ENCODE peak calls at places on chromosome 15, in four cellular contexts. J is K562, W is HepG2, B is WTC11. N is an unnamed sample.

GRCh38 chr15:73212424-73212823 is 156.3 kb downstream of the HCN4 start:
- DNase-seq in J (no peak), W (no peak), B (no peak), N (no peak)

GRCh38 chr15:77753238-77753873 is 120.6 kb upstream of the LINGO1 start:
- DNase-seq in J (peak; percentile 57), W (peak; percentile 4), B (peak; percentile 80), N (no peak)

GRCh38 chr15:56082263-56082761 is 88.9 kb upstream of the NEDD4 start:
- DNase-seq in J (no peak), W (no peak), B (no peak), N (no peak)

GRCh38 chr15:92244703-92245102 is 149.0 kb upstream of the ST8SIA2 start:
- DNase-seq in J (peak; percentile 11), W (no peak), B (no peak), N (no peak)

GRCh38 chr15:90465140-90465929 is 64.4 kb upstream of the CRTC3 start:
- DNase-seq in J (no peak), W (no peak), B (no peak), N (no peak)

GRCh38 chr15:68672781-68673205 is 94.0 kb downstream of the CORO2B start:
- DNase-seq in J (no peak), W (no peak), B (peak; percentile 49), N (no peak)

GRCh38 chr15:67107014-67107812 is 41.8 kb downstream of the SMAD3 start:
- DNase-seq in J (peak; percentile 58), W (peak; percentile 65), B (no peak), N (no peak)

GRCh38 chr15:51759557-51760070 is 8.2 kb downstream of the TMOD2 start:
- DNase-seq in J (peak; percentile 41), W (peak; percentile 6), B (peak; percentile 56), N (no peak)

GRCh38 chr15:89673162-89673506 is 6.0 kb downstream of the PLIN1 start:
- DNase-seq in J (peak; percentile 74), W (peak; percentile 25), B (peak; percentile 86), N (no peak)

GRCh38 chr15:98000249-98001203 is 40.0 kb downstream of the ARRDC4 start:
- DNase-seq in J (no peak), W (no peak), B (no peak), N (no peak)

GRCh38 chr15:44029003-44029402 is 166.1 kb downstream of the FRMD5 start:
- DNase-seq in J (no peak), W (no peak), B (no peak), N (no peak)

GRCh38 chr15:40061212-40061901 is 22.4 kb upstream of the SRP14 start:
- DNase-seq in J (no peak), W (no peak), B (no peak), N (peak; percentile 73)

GRCh38 chr15:63712828-63713520 is 115.8 kb downstream of the FBXL22 start:
- DNase-seq in J (no peak), W (no peak), B (no peak), N (peak; percentile 30)

GRCh38 chr15:89761009-89761831 is 10.2 kb upstream of the MESP1 start:
- DNase-seq in J (no peak), W (no peak), B (no peak), N (no peak)

GRCh38 chr15:69820819-69821218 is 276.9 kb downstream of the TLE3 start:
- DNase-seq in J (no peak), W (no peak), B (peak; percentile 74), N (no peak)

GRCh38 chr15:69824075-69824876 is 273.4 kb downstream of the TLE3 start:
- DNase-seq in J (no peak), W (no peak), B (no peak), N (no peak)

GRCh38 chr15:69825941-69826817 is 271.5 kb downstream of the TLE3 start:
- DNase-seq in J (no peak), W (no peak), B (no peak), N (no peak)

GRCh38 chr15:69824877-69825406 is 272.8 kb downstream of the TLE3 start:
- DNase-seq in J (no peak), W (no peak), B (no peak), N (no peak)

GRCh38 chr15:69823223-69823907 is 274.4 kb downstream of the TLE3 start:
- DNase-seq in J (peak; percentile 80), W (no peak), B (no peak), N (no peak)
- TF ChIP-seq TCF7 in J (no peak), W (no peak), B (no peak), N (no peak)

GRCh38 chr15:57867970-57868791 is 161.7 kb downstream of the POLR2M start:
- DNase-seq in J (no peak), W (no peak), B (no peak), N (no peak)

GRCh38 chr15:57878573-57878972 is 172.1 kb downstream of the POLR2M start:
- DNase-seq in J (no peak), W (no peak), B (no peak), N (no peak)

GRCh38 chr15:57872281-57873010 is 165.9 kb downstream of the POLR2M start:
- DNase-seq in J (no peak), W (no peak), B (no peak), N (no peak)

GRCh38 chr15:57875347-57875746 is 168.8 kb downstream of the POLR2M start:
- DNase-seq in J (no peak), W (no peak), B (no peak), N (no peak)

DNA sequence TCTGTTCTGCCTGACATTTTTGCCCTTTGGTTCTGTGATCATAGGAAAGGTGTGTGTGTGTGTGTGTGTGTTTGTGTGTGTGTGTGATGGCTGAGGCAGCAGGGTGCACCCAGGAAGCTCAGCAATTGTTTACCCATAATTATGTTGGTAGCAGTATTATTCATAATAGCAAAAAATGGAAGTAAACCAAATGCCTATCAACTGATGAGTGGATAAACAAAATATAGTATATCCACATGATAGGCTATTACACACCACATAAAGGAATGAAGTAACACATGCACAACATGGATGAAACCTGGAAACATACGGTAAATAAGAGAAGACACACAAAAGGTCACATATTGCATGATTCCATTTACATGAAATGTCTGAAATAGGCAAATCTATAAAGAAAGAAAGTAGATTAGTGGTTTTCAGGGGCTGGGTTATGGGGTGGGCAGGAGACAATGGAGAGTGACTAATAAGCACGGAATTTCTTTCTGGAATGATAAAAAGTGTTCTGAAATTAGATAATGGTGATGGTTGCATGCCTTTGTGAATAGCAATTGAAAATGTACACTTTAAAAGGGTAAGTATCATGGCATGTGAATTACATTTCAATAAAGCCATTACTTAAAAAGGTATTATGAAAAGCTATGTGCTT is 167.2 kb downstream of the POLR2M start:
- DNase-seq in J (no peak), W (no peak), B (no peak), N (no peak)
- TF ChIP-seq TCF7 in J (no peak), W (no peak), B (no peak), N (no peak)

GRCh38 chr15:82140859-82141258 is 95.0 kb upstream of the MEX3B start:
- DNase-seq in J (no peak), W (no peak), B (no peak), N (no peak)
- TF ChIP-seq TCF7 in J (no peak), W (no peak), B (no peak), N (no peak)

GRCh38 chr15:38257676-38258075 is 5.0 kb downstream of the SPRED1 start:
- DNase-seq in J (no peak), W (no peak), B (no peak), N (no peak)

GRCh38 chr15:38255690-38256089 is 3.1 kb downstream of the SPRED1 start:
- DNase-seq in J (no peak), W (no peak), B (no peak), N (no peak)

GRCh38 chr15:38259134-38259533 is 6.5 kb downstream of the SPRED1 start:
- DNase-seq in J (no peak), W (no peak), B (no peak), N (no peak)

GRCh38 chr15:38263996-38264395 is 11.4 kb downstream of the SPRED1 start:
- DNase-seq in J (no peak), W (no peak), B (no peak), N (no peak)

GRCh38 chr15:38260077-38260476 is 7.4 kb downstream of the SPRED1 start:
- DNase-seq in J (no peak), W (no peak), B (no peak), N (no peak)
- TF ChIP-seq TCF7 in J (no peak), W (no peak), B (no peak), N (no peak)

DNA sequence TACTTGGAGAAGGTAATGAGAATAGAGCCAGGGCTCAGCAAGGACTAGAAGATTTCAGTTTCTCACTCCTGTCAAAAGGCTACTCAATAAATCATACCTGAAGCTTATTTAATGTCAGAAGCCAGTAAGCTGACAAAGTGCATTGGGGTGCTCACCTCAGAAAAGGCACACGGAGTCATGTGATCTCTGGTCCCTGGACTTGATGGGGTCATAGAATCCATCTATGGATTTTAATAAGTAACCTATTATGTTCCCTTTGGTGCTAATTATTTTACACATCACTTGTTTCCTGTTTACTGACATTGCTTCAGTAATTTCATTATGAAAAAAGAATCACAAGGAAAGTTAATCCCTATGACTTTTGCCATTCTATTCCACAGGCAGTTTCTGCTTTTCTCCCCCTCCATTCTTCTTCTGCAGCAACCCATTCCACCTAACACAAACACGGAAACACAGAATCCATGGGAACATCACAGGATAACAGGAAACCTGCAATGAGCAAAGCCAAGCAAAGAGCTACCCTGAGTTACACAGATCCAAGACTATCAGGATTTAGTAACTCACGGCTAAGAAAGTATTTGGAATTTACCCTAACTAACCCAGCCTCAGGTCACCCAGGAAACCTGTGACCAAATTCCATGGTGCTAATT is 159.6 kb downstream of the MEIS2 start:
- DNase-seq in J (no peak), W (no peak), B (no peak), N (no peak)
- TF ChIP-seq TCF7 in J (no peak), W (no peak), B (no peak), N (no peak)

DNA sequence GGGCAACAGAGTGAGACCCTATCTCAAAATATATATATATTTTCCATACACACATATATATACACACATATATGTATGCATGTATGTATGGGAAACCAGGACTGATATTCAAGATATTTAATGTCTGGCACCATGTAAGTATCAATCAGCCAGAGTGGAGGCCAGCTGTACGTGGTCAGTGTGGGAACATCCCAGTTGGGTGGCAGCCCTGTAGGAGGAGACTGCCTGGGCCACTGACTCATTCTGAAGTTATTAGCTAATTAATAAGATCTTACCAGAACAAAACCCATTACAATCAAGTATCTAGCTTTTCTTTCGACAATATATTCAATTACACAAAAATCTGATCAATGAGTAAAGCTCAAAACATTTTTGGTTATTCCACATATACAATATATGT is 85.1 kb upstream of the OCA2 start:
- DNase-seq in J (no peak), W (no peak), B (no peak), N (no peak)
- TF ChIP-seq TCF7 in J (no peak), W (no peak), B (no peak), N (no peak)

GRCh38 chr15:25391971-25392733 is 46.7 kb downstream of the UBE3A start:
- DNase-seq in J (no peak), W (no peak), B (no peak), N (no peak)
- TF ChIP-seq TCF7 in J (no peak), W (no peak), B (no peak), N (no peak)

DNA sequence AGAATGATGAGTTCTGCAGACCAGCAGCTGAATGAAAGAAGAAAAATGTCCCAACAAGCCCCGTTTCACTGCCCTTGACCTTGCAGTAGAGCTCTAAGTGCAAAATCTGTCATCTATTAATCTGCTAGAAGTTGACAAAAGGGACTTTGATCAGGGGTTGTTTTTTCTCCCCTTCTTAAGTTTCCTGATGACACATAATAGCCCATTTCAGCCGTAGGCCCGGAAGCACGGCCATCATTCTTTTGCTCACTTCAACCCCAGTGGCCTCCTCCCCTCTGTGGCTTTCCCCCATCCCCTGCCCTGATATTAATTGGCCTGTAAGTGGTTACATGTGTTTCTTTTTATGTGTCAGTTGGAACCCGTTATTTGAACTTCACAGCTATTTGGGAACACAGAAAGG is 299.0 kb downstream of the RPLP1 start:
- DNase-seq in J (no peak), W (no peak), B (no peak), N (peak; percentile 45)
- TF ChIP-seq TCF7 in J (no peak), W (no peak), B (no peak), N (no peak)

N was measured in GM12878.